ENCODE peak calls at places on chromosomes 1 and 21, in five cellular contexts. P is stimulated activated CD4-positive, alpha-beta T cell treated with anti-CD3 and anti-CD28 coated beads, Interleukin-1b, Interleukin-23, amount 100 ng/mL, for 24 hours; U is AG08396; W is activated T-cell treated with anti-CD3 and anti-CD28 coated beads for 1 hour; O is NCI-H1694. X is an unnamed sample.

GRCh38 chr1:236016782-236017400 is 48.0 kb downstream of the NID1 start:
- DNase-seq in U (no peak), P (no peak), W (no peak), O (no peak), X (no peak)

GRCh38 chr21:42381347-42381984 is 14.4 kb downstream of the TMPRSS3 start:
- DNase-seq in W (no peak), P (no peak), U (no peak), O (peak), X (no peak)

GRCh38 chr1:39076127-39076798 is 50.1 kb downstream of the NDUFS5 start:
- DNase-seq in U (peak), P (no peak), O (no peak), W (no peak), X (no peak)

GRCh38 chr21:45254557-45254930 is 33.2 kb downstream of the POFUT2 start:
- DNase-seq in P (no peak), U (no peak), W (no peak), O (no peak), X (no peak)

GRCh38 chr1:2380816-2381591 is 10.3 kb downstream of the MORN1 start:
- DNase-seq in U (no peak), W (no peak), P (no peak), O (no peak), X (no peak)

GRCh38 chr1:33256335-33256700 is at the start of gene ZNF362:
- DNase-seq in O (no peak), W (peak), P (peak), U (peak), X (no peak)

GRCh38 chr1:53410100-53410541 is 49.1 kb upstream of the DMRTB1 start:
- DNase-seq in P (no peak), W (no peak), O (peak), U (no peak), X (no peak)

GRCh38 chr1:28915036-28915895 is 897 bp downstream of the EPB41 start:
- DNase-seq in U (peak), W (no peak), P (peak), O (no peak), X (no peak)

GRCh38 chr1:221093903-221094865 is 214.9 kb downstream of the HLX start:
- DNase-seq in U (no peak), O (no peak), P (no peak), W (no peak), X (no peak)

GRCh38 chr1:184755226-184756065 is 788 bp upstream of the EDEM3 start:
- DNase-seq in O (no peak), W (peak), U (peak), P (peak), X (no peak)

GRCh38 chr1:37931148-37931492 is 15.7 kb downstream of the INPP5B start:
- DNase-seq in U (no peak), O (no peak), P (no peak), W (no peak), X (no peak)

GRCh38 chr1:43302721-43303476 is 2.1 kb downstream of the TIE1 start:
- DNase-seq in P (no peak), O (no peak), U (no peak), W (no peak), X (no peak)

GRCh38 chr1:20896824-20897223 is 109.7 kb upstream of the HP1BP3 start:
- DNase-seq in P (no peak), W (no peak), O (no peak), U (no peak), X (no peak)

GRCh38 chr1:20212685-20213331 is 26.5 kb upstream of the PLA2G2C start:
- DNase-seq in W (peak), U (peak), O (peak), P (peak), X (peak)

GRCh38 chr1:27341525-27342252 is at the start of gene SYTL1:
- DNase-seq in P (peak), O (peak), U (peak), W (peak), X (no peak)

GRCh38 chr1:16237343-16237830 is 404 bp upstream of the CPLANE2 start:
- DNase-seq in W (no peak), O (no peak), P (no peak), U (peak), X (no peak)

GRCh38 chr1:185636848-185637247 is 97.3 kb upstream of the HMCN1 start:
- DNase-seq in U (no peak), P (peak), O (no peak), W (no peak), X (no peak)

GRCh38 chr1:179828554-179829110 is 49.0 kb downstream of the TOR1AIP2 start:
- DNase-seq in U (no peak), O (no peak), P (no peak), W (no peak), X (no peak)

GRCh38 chr1:19625264-19625663 is 18.8 kb upstream of the NBL1 start:
- DNase-seq in U (no peak), O (no peak), P (no peak), W (no peak), X (no peak)

GRCh38 chr1:81549588-81550127 is 251.1 kb upstream of the ADGRL2 start:
- DNase-seq in U (peak), O (peak), W (no peak), P (no peak), X (no peak)

GRCh38 chr1:173917149-173917548 is at the start of gene SERPINC1:
- DNase-seq in W (no peak), P (no peak), U (no peak), O (no peak), X (no peak)

GRCh38 chr1:36834586-36834985 is 199.7 kb downstream of the GRIK3 start:
- DNase-seq in W (no peak), U (no peak), P (no peak), O (no peak), X (no peak)

GRCh38 chr1:25062621-25063255 is 132.7 kb upstream of the RUNX3 start:
- DNase-seq in W (no peak), P (no peak), U (no peak), O (no peak), X (no peak)

GRCh38 chr1:202192770-202193613 is 607 bp upstream of the LGR6 start:
- DNase-seq in P (peak), O (peak), U (peak), W (peak), X (no peak)

GRCh38 chr21:41315726-41316125 is 875 bp upstream of the FAM3B start:
- DNase-seq in O (no peak), U (no peak), W (no peak), P (no peak), X (no peak)

GRCh38 chr1:21910528-21911204 is 26.4 kb downstream of the HSPG2 start:
- DNase-seq in P (no peak), O (no peak), W (no peak), U (no peak), X (no peak)

GRCh38 chr1:210132582-210132981 is 100.0 kb upstream of the SERTAD4 start:
- DNase-seq in P (no peak), W (no peak), U (peak), O (no peak), X (no peak)

GRCh38 chr1:204630460-204630905 is 55.1 kb downstream of the LRRN2 start:
- DNase-seq in P (no peak), U (no peak), O (no peak), W (no peak), X (no peak)

X was measured in H1.